ENCODE peak calls at places on chromosomes 11 and 22, in eight cellular contexts. V, E, D, A, B, I, C and W are unnamed samples.

GRCh38 chr11:71240865-71241691 is 11.3 kb downstream of the SHANK2 start:
- DNase-seq in V (peak), E (peak), D (no peak), A (peak), B (no peak), I (no peak), C (no peak), W (no peak)

GRCh38 chr11:129368889-129369672 is 6.6 kb upstream of the BARX2 start:
- DNase-seq in V (no peak), E (no peak), D (no peak), A (no peak), B (no peak), I (no peak), C (no peak), W (no peak)

GRCh38 chr22:48096411-48096810 is 1334.0 kb downstream of the TBC1D22A start:
- DNase-seq in V (no peak), E (no peak), D (no peak), A (no peak), B (no peak), I (no peak), C (no peak), W (peak)

GRCh38 chr22:38348751-38349496 is 31.7 kb upstream of the CSNK1E start:
- DNase-seq in V (peak), E (no peak), D (no peak), A (no peak), B (no peak), I (no peak), C (no peak), W (no peak)

GRCh38 chr11:48049036-48049435 is 68.7 kb downstream of the PTPRJ start:
- DNase-seq in V (no peak), E (peak), D (no peak), A (no peak), B (no peak), I (no peak), C (no peak), W (no peak)

GRCh38 chr22:19149962-19150361 is at the start of gene GSC2:
- DNase-seq in V (peak), E (no peak), D (no peak), A (no peak), B (no peak), I (no peak), C (no peak), W (no peak)

GRCh38 chr11:76795285-76795935 is 12.3 kb downstream of the TSKU start:
- DNase-seq in V (peak), E (no peak), D (peak), A (no peak), B (no peak), I (no peak), C (no peak), W (no peak)

GRCh38 chr11:17135934-17136683 is 58.6 kb upstream of the RPS13 start:
- DNase-seq in V (no peak), E (no peak), D (no peak), A (no peak), B (no peak), I (no peak), C (no peak), W (no peak)

GRCh38 chr11:2437516-2437915 is 6.8 kb downstream of the TRPM5 start:
- DNase-seq in V (no peak), E (no peak), D (no peak), A (no peak), B (no peak), I (no peak), C (no peak), W (no peak)

GRCh38 chr11:62921201-62921572 is at the start of gene CHRM1:
- DNase-seq in V (no peak), E (no peak), D (no peak), A (no peak), B (no peak), I (no peak), C (no peak), W (no peak)

GRCh38 chr11:73266644-73267015 is 5.5 kb upstream of the P2RY6 start:
- DNase-seq in V (no peak), E (no peak), D (no peak), A (no peak), B (no peak), I (no peak), C (no peak), W (no peak)

GRCh38 chr11:126751242-126751641 is 249.3 kb downstream of the KIRREL3 start:
- DNase-seq in V (no peak), E (no peak), D (no peak), A (no peak), B (no peak), I (no peak), C (no peak), W (no peak)

GRCh38 chr11:70242885-70243284 is 27.6 kb upstream of the PPFIA1 start:
- DNase-seq in V (no peak), E (no peak), D (no peak), A (no peak), B (no peak), I (no peak), C (no peak), W (no peak)

GRCh38 chr11:73965764-73966121 is 14.9 kb downstream of the DNAJB13 start:
- DNase-seq in V (no peak), E (no peak), D (no peak), A (no peak), B (no peak), I (no peak), C (no peak), W (no peak)

GRCh38 chr11:11533057-11533456 is 88.7 kb downstream of the GALNT18 start:
- DNase-seq in V (no peak), E (no peak), D (no peak), A (no peak), B (no peak), I (no peak), C (no peak), W (no peak)

GRCh38 chr11:107468596-107468995 is 11.0 kb upstream of the CWF19L2 start:
- DNase-seq in V (no peak), E (peak), D (no peak), A (no peak), B (no peak), I (no peak), C (no peak), W (no peak)

GRCh38 chr11:44268073-44268806 is 41.7 kb downstream of the ALX4 start:
- DNase-seq in V (no peak), E (no peak), D (no peak), A (no peak), B (no peak), I (no peak), C (no peak), W (no peak)

GRCh38 chr11:130055637-130056036 is 14.1 kb upstream of the APLP2 start:
- DNase-seq in V (no peak), E (no peak), D (no peak), A (no peak), B (no peak), I (no peak), C (no peak), W (no peak)

GRCh38 chr22:46035380-46035741 is 58.4 kb upstream of the WNT7B start:
- DNase-seq in V (no peak), E (no peak), D (no peak), A (no peak), B (no peak), I (no peak), C (no peak), W (no peak)

GRCh38 chr22:35627267-35628041 is 10.3 kb upstream of the MB start:
- DNase-seq in V (peak), E (peak), D (peak), A (peak), B (no peak), I (peak), C (peak), W (peak)

GRCh38 chr11:27701262-27702105 is 1.2 kb upstream of the BDNF start:
- DNase-seq in V (peak), E (peak), D (peak), A (peak), B (no peak), I (no peak), C (no peak), W (no peak)

GRCh38 chr22:45969801-45970464 is 7.0 kb downstream of the WNT7B start:
- DNase-seq in V (no peak), E (no peak), D (no peak), A (no peak), B (no peak), I (no peak), C (no peak), W (no peak)

GRCh38 chr11:107651672-107652071 is 60.2 kb downstream of the SLN start:
- DNase-seq in V (peak), E (no peak), D (no peak), A (peak), B (no peak), I (no peak), C (no peak), W (no peak)

GRCh38 chr22:33569547-33569946 is 350.7 kb downstream of the LARGE1 start:
- DNase-seq in V (peak), E (no peak), D (no peak), A (peak), B (no peak), I (no peak), C (no peak), W (no peak)

GRCh38 chr11:34790620-34791019 is 125.6 kb downstream of the APIP start:
- DNase-seq in V (no peak), E (no peak), D (no peak), A (peak), B (no peak), I (no peak), C (no peak), W (no peak)

GRCh38 chr11:112993808-112994207 is 32.6 kb downstream of the NCAM1 start:
- DNase-seq in V (no peak), E (no peak), D (no peak), A (no peak), B (no peak), I (no peak), C (no peak), W (no peak)

GRCh38 chr11:63874511-63874910 is 35.6 kb downstream of the MARK2 start:
- DNase-seq in V (no peak), E (no peak), D (no peak), A (no peak), B (no peak), I (no peak), C (no peak), W (peak)

GRCh38 chr22:29044657-29045176 is 16.9 kb downstream of the C22orf31 start:
- DNase-seq in V (no peak), E (peak), D (no peak), A (no peak), B (no peak), I (no peak), C (no peak), W (no peak)